ENCODE peak calls at places on chromosomes 1 and 21, in eight cellular contexts. Y is endothelial cell of umbilical vein, T is uterus, U is heart left ventricle, R is right lobe of liver, Z is IMR-90, G is A549, W is esophagus squamous epithelium. F is an unnamed sample.

GRCh38 chr1:153617677-153618076 is 1.6 kb upstream of the S100A14 start:
- DNase-seq in Y (peak), T (peak), U (peak), R (peak), Z (no peak), G (no peak), W (no peak), F (no peak)

GRCh38 chr1:248848596-248848995 is 10.3 kb downstream of the ZNF692 start:
- DNase-seq in Y (no peak), T (no peak), U (no peak), R (no peak), Z (no peak), G (no peak), W (no peak), F (no peak)

GRCh38 chr1:64209221-64209620 is 5.8 kb downstream of the UBE2U start:
- DNase-seq in Y (no peak), T (no peak), U (no peak), R (no peak), Z (no peak), G (no peak), W (no peak), F (no peak)

GRCh38 chr1:32791881-32792280 is 25.3 kb downstream of the YARS1 start:
- DNase-seq in Y (no peak), T (no peak), U (no peak), R (no peak), Z (peak), G (peak), W (no peak), F (no peak)

GRCh38 chr1:3638676-3639075 is 11.2 kb downstream of the WRAP73 start:
- DNase-seq in Y (no peak), T (no peak), U (no peak), R (no peak), Z (no peak), G (no peak), W (no peak), F (no peak)

GRCh38 chr1:234331511-234331910 is 41.7 kb upstream of the COA6 start:
- DNase-seq in Y (no peak), T (no peak), U (no peak), R (no peak), Z (peak), G (no peak), W (no peak), F (no peak)

GRCh38 chr1:243325305-243325890 is 69.6 kb downstream of the SDCCAG8 start:
- DNase-seq in Y (peak), T (no peak), U (no peak), R (no peak), Z (peak), G (peak), W (no peak), F (no peak)

GRCh38 chr1:224170748-224171478 is 12.1 kb upstream of the DEGS1 start:
- DNase-seq in Y (peak), T (no peak), U (no peak), R (peak), Z (no peak), G (peak), W (no peak), F (no peak)

GRCh38 chr1:47758341-47759237 is 238.6 kb downstream of the TRABD2B start:
- DNase-seq in Y (no peak), T (no peak), U (peak), R (no peak), Z (no peak), G (peak), W (no peak), F (no peak)

GRCh38 chr1:160748182-160748876 is 9.3 kb downstream of the SLAMF7 start:
- DNase-seq in Y (no peak), T (no peak), U (no peak), R (no peak), Z (no peak), G (peak), W (no peak), F (no peak)

GRCh38 chr21:42532466-42533181 is 19.0 kb downstream of the SLC37A1 start:
- DNase-seq in Y (no peak), T (peak), U (peak), R (peak), Z (peak), G (no peak), W (no peak), F (peak)

GRCh38 chr21:42534361-42534900 is 20.8 kb downstream of the SLC37A1 start:
- DNase-seq in Y (no peak), T (no peak), U (peak), R (no peak), Z (no peak), G (no peak), W (no peak), F (no peak)

GRCh38 chr21:42533963-42534355 is 20.3 kb downstream of the SLC37A1 start:
- DNase-seq in Y (no peak), T (no peak), U (no peak), R (no peak), Z (no peak), G (no peak), W (no peak), F (no peak)

GRCh38 chr21:42534901-42535378 is 21.3 kb downstream of the SLC37A1 start:
- DNase-seq in Y (no peak), T (no peak), U (no peak), R (no peak), Z (no peak), G (no peak), W (no peak), F (no peak)

DNA sequence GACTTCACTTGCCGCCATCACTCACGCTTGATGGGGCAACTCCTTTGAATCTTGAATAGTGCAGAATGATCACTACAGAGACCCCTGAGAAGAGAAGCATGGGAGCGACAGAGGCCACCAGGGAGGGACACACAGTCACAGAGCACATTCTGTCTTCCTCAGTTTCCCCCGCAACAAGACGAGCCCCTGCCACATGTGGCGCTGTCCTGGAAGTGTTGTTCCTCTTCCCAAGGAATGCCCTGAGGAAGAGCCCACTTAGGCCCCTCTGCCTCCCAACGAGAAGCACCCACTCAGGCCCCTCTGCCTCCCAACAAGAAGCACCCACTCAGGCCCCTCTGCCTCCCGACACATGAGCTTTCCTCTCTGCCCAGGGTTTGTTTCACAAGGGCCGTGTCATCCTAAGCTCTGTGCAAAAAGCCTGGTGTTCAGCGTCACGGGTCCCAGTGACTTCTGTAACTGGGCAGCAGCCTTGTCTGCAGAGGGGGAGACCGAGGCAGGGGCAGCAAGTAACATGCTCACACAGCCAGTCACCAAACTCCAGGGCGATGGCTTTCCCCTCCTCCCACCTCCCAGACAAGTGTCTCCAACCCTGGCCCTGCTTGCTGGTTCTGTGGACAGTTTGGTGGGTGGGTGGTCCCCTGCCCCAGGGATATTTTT is 19.8 kb downstream of the SLC37A1 start:
- DNase-seq in Y (no peak), T (no peak), U (no peak), R (no peak), Z (no peak), G (no peak), W (no peak), F (no peak)
- H3K4me3 ChIP-seq in Y (no peak), T (no peak), U (no peak), R (no peak), Z (no peak), G (no peak), W (no peak), F (no peak)

DNA sequence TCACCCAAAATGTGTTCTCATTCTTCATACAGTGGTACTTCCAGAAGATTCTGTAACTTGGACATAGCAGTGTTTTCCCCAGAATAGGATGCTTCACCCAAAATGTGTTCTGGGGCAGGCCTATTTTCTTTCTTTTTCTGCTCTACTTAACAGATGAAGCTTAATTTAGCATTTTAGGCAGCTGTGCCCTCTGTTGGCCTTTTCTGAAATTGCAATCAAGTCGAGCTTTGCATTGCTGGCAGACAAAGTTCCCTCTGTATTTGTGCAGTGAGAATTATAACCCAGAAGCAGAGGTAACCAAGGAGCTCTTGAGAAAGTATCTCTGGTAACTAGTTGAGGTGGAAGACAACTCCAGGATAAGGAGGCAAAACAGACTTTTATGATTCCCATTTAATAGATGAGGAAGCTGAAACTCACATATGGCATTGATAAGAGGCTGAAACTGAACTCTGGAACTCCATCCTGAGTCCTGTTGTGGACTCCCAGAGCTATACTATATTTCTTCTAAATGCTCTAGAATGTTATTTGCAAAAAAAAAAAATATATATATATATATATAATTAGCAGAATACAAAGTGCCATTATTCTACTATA is 50.3 kb upstream of the L1TD1 start:
- DNase-seq in Y (peak), T (no peak), U (no peak), R (no peak), Z (peak), G (peak), W (no peak), F (peak)
- TF ChIP-seq CTCF in Y (peak), T (peak), U (peak), R (peak), Z (peak), G (peak), W (no peak), F (no peak)

GRCh38 chr1:231601775-231602674 is 24.6 kb upstream of the DISC1 start:
- DNase-seq in Y (peak), T (no peak), U (peak), R (no peak), Z (peak), G (no peak), W (no peak), F (no peak)
- TF ChIP-seq POLR2A in Y (no peak), T (no peak), U (no peak), R (no peak), Z (no peak), G (no peak), W (no peak), F (no peak)

DNA sequence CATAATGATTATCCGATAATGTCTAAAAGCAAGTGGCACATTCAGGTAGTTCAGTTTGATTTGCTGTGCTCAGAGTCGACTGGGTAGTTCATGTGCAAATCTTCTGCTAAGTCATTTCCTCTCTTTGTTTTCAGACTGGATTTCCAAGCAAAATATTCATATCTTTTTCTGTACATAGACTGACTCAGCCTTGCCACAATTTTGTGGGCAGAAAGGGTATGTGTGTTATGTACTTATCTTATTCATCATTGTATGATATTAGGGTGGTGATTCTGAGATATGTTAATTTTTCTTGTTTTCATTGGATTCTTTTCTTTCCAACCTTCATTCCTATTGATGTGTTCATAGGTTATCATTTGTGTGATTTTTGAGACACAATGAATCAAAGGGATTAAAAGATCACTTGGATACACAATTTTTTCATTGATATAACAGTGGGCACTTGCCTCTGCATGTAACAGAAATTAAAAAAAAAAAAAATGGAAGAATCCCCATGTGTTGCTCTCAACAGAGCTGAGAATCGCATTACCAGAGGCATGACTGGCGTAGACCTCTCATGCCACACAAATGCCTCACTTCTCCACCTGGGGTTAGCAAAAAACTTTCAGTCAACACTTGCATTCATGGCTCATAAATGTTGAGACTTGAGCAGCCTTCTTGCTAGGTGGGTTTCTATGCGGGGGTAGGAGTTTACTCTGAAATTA is 355.5 kb downstream of the LTN1 start:
- DNase-seq in Y (peak), T (no peak), U (no peak), R (no peak), Z (peak), G (peak), W (no peak), F (no peak)
- H3K4me3 ChIP-seq in Y (peak), T (no peak), U (no peak), R (no peak), Z (no peak), G (no peak), W (no peak), F (no peak)

DNA sequence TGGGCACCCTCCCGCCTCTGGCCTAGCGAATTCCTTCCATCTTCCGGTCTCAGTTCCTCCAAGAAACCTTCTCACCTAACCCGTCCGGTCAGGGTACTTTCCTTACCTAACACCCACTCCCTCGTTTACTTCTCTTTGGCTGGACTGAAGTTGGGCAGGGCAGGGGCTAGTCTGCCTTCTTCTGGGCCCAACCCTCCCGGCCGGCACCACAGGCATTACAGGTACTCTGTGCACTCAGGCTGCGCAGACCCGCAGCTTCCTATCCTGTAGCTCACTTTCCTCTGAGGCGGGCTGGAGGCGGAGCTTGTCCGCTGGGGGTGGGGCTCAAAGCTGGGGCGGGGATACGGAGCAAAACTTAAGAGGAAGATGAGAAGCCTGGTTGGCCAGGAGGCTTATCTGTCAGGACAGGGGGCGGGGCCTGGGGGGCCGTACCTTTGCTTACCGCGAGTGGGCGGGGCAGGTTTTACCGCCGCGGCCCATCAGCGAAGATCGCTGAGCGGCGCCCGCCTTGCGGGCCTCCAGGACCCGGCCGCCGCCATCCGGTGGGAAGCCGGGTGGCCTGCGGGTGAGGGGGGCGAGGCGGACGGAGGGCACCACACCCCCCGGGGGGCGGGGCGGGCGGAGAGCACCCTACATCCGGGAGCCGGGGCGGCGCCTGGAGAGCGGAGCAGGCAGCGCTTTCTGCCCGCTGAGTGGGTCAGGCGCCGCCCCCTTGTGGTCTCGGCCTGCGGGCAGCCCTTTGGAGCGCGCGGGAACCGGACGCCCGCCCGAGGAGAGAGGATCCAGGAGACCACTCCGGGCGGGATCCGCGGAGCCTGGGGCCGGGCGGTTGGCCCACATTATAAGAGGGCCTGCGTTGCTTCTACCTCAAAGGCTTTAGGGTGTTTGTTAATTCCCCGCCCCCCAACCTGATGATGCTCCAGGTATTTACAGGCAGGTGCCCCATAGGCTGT is 31.9 kb downstream of the ZNF648 start:
- DNase-seq in Y (peak), T (peak), U (peak), R (peak), Z (peak), G (peak), W (peak), F (peak)
- TF ChIP-seq CTCF in Y (peak), T (peak), U (peak), R (peak), Z (peak), G (peak), W (peak), F (no peak)

DNA sequence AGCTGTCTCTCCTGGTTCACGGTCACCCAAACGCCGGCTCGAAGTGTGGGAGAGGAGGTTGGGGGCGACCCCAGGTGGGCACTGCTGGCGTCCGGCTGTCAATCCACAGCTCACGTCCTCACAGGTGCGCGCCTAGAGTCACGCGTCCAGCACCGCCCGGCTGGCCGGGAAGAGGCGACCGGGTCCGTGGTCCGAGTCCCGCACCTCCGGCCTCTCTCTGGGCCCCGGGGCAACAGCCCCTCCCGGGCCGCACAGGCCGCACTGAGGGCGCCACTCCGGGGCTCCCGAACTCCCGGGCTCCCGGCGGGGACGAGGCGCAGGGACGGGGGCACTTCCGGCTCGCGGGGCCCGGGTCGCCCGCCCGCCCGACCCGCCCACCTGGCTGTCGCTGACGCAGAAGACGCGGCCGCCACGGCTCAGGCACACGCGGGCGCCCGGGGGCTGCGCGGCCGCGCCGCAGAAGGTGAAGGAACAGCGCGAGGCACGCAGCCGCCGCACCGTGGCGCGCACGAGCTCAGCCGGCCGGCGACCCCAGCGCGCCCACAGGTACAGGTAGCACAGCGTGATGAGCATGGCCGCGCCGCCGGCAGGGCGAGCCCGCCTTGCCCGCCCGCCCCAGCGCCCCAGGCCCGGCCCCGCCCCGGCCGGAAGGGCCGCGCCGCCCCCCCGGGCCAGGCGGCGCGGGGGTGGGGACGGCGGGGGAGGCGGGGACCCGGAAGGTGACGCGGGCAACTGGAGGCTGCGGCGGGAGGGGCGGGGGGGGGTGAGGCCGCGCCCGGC is at the start of gene HLCS:
- DNase-seq in Y (peak), T (peak), U (peak), R (peak), Z (peak), G (peak), W (no peak), F (no peak)
- TF ChIP-seq POLR2A in Y (peak), T (no peak), U (no peak), R (peak), Z (peak), G (peak), W (no peak), F (no peak)

DNA sequence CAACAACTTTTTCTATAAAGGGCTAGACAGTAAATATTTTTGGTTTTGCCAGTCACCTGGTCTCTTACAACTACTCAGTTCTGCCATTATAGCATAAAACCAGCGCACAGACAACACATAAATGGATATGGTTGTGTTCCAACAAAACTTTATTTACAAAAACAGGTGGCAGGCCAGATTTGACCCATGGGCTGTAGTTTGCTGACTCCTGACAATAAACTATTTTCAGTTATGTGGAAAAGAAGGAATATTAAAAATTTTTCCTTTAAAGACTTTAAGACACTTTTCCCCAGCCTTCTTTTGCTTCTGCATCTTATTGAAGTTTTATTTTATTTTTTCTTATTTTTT is 16.0 kb downstream of the EIF2D start:
- DNase-seq in Y (no peak), T (no peak), U (no peak), R (no peak), Z (no peak), G (no peak), W (no peak), F (no peak)
- H3K4me3 ChIP-seq in Y (no peak), T (no peak), U (no peak), R (no peak), Z (no peak), G (no peak), W (no peak), F (no peak)

GRCh38 chr1:41475859-41476567 is 8.5 kb downstream of the EDN2 start:
- DNase-seq in Y (no peak), T (peak), U (no peak), R (no peak), Z (no peak), G (no peak), W (no peak), F (no peak)
- TF ChIP-seq CTCF in Y (no peak), T (no peak), U (no peak), R (no peak), Z (no peak), G (no peak), W (no peak), F (no peak)

GRCh38 chr1:201481004-201481380 is 12.0 kb upstream of the PHLDA3 start:
- DNase-seq in Y (no peak), T (no peak), U (no peak), R (no peak), Z (no peak), G (no peak), W (no peak), F (no peak)
- TF ChIP-seq POLR2A in Y (no peak), T (no peak), U (no peak), R (no peak), Z (no peak), G (no peak), W (no peak), F (no peak)